ENCODE peak calls at places on chromosomes 1 and 21, in six cellular contexts. D is adrenal gland, I is progenitor cell of endocrine pancreas, Z is A549, U is heart right ventricle, F is BJ. J is an unnamed sample.

GRCh38 chr1:7650801-7651200 is 120.3 kb upstream of the VAMP3 start:
- DNase-seq in I (no peak), D (no peak), Z (no peak), U (no peak), F (no peak), J (no peak)

GRCh38 chr1:81424056-81424455 is 376.7 kb upstream of the ADGRL2 start:
- DNase-seq in Z (no peak), U (no peak), D (no peak), F (no peak), I (no peak), J (no peak)

GRCh38 chr1:74246266-74246665 is 11.1 kb downstream of the TNNI3K start:
- DNase-seq in F (no peak), Z (no peak), U (no peak), D (no peak), I (no peak), J (no peak)

GRCh38 chr1:184622136-184622823 is 132.4 kb downstream of the EDEM3 start:
- DNase-seq in F (peak), D (peak), U (peak), I (no peak), Z (peak), J (no peak)

GRCh38 chr1:186655877-186656276 is 24.3 kb downstream of the PTGS2 start:
- DNase-seq in I (no peak), F (no peak), D (no peak), U (no peak), Z (no peak), J (peak)

GRCh38 chr21:43001316-43001715 is 27.0 kb downstream of the PKNOX1 start:
- DNase-seq in I (no peak), D (peak), U (no peak), F (no peak), Z (no peak), J (no peak)

GRCh38 chr1:184143449-184143848 is 91.9 kb downstream of the TSEN15 start:
- DNase-seq in I (no peak), F (no peak), Z (no peak), U (no peak), D (no peak), J (no peak)

GRCh38 chr1:155062702-155063411 is 683 bp upstream of the EFNA4 start:
- DNase-seq in U (peak), I (peak), Z (peak), D (peak), F (no peak), J (peak)

GRCh38 chr1:68961143-68961542 is 464.3 kb upstream of the DEPDC1 start:
- DNase-seq in Z (no peak), D (no peak), F (no peak), I (no peak), U (no peak), J (no peak)

GRCh38 chr1:25568090-25568833 is 24.9 kb downstream of the LDLRAP1 start:
- DNase-seq in D (peak), U (no peak), Z (no peak), F (peak), I (no peak), J (no peak)

DNA sequence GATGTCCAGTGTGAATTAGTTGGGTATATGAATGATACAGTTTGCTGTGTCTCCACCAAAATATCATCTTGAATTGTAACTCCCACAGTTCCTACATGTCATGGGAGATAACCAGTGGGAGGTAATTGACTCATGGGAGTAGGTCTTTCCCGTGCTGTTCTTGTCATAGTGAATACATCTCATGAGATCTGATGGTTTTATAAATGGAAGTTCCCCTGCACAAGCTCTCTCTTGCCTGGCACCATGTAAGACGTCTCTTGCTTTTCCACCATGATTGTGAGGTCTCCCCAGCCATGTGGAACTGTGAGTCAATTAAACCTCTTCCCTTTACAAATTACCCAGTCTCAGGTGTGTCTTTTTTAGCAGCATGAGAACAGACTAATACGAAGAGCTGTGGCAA is 223.0 kb downstream of the AJAP1 start:
- DNase-seq in U (no peak), F (no peak), D (no peak), Z (no peak), I (no peak), J (no peak)
- TF ChIP-seq CTCF in U (no peak), F (no peak), D (no peak), Z (no peak), I (no peak), J (no peak)

DNA sequence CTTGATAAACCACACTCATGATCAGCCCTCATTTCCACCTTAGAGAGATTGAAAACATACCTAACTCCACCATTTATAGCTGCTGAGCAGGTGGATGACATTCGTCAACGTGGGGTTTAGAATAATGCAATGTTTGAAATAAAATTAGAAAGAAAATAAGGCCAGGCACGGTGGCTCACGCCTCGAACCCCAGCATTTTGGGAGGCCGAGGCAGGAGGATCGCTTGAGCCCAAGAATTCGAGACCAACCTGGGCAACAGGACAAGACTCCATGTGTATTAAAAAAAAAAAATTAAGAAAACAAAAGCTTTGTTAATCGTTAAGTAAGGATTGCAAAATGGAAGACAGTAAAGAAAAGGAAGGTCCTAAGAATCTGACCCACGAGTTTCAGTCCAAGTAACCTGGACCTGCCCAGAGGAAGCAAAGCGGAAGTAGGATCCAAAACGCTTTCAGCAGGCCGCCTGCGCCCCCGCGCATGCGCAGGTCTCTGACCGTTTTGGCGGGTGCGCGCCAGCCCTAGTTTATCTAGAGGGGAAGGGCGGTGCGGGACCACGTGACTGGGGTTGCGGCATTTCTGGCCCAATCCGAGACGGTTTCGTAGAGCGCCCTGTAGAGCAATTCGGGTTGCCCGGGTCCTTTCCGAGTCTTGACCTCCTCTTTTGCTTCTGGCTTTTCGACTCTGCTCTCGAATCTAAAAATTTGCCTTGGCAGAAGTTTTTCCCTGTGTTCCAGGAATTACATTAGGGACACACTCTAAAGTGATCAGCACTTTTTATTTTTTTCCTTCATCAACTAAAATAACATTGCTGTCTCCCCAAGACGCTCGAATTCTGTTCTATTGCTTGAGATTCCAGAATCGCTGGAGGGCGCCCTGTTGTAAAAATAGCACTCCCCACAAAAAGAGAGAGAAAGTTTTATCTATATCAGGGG is 22.5 kb downstream of the ANP32E start:
- DNase-seq in I (peak), U (peak), Z (peak), D (peak), F (peak), J (peak)
- TF ChIP-seq CTCF in I (peak), U (peak), Z (peak), D (no peak), F (peak), J (no peak)

GRCh38 chr1:245290836-245291235 is 136.1 kb downstream of the KIF26B start:
- DNase-seq in U (no peak), F (no peak), I (no peak), Z (no peak), D (no peak), J (no peak)

GRCh38 chr1:245283001-245283400 is 128.2 kb downstream of the KIF26B start:
- DNase-seq in D (no peak), U (no peak), Z (no peak), F (no peak), I (no peak), J (no peak)

GRCh38 chr1:245288796-245289195 is 134.0 kb downstream of the KIF26B start:
- DNase-seq in I (no peak), D (no peak), U (no peak), Z (no peak), F (no peak), J (no peak)

GRCh38 chr1:245279346-245279745 is 124.6 kb downstream of the KIF26B start:
- DNase-seq in Z (no peak), F (no peak), D (no peak), I (no peak), U (no peak), J (no peak)

DNA sequence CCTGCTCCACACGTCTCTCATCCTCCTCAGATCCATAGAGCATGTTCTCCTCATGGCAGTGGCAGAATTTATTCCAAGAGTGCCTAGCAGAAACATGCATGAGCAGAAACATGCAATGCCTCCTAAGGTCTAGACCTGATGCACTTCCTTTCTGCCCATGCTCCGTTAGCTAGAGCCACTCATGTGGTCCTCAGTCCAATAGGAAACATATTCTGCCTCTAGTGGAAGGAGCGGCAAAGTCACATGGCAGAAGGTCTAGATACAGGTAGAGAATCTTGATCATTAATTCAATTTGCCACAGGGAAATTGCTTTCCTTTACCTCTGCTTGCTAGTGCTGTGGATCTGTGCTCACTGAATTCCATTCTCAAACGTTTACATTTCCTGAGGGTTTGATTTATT is 130.4 kb downstream of the KIF26B start:
- DNase-seq in Z (no peak), I (no peak), F (no peak), D (no peak), U (no peak), J (no peak)
- TF ChIP-seq CTCF in Z (no peak), I (no peak), F (no peak), D (no peak), U (no peak), J (no peak)

GRCh38 chr1:109199710-109200109 is 14.0 kb upstream of the SARS1 start:
- DNase-seq in F (no peak), D (no peak), Z (no peak), U (no peak), I (no peak), J (peak)

GRCh38 chr1:109198043-109198695 is 15.5 kb upstream of the SARS1 start:
- DNase-seq in F (peak), Z (peak), D (peak), U (no peak), I (no peak), J (no peak)

GRCh38 chr1:109204484-109204883 is 9.2 kb upstream of the SARS1 start:
- DNase-seq in U (no peak), D (no peak), I (no peak), F (no peak), Z (no peak), J (no peak)

GRCh38 chr1:109198745-109199144 is 15.0 kb upstream of the SARS1 start:
- DNase-seq in Z (no peak), U (no peak), I (no peak), D (peak), F (no peak), J (no peak)

DNA sequence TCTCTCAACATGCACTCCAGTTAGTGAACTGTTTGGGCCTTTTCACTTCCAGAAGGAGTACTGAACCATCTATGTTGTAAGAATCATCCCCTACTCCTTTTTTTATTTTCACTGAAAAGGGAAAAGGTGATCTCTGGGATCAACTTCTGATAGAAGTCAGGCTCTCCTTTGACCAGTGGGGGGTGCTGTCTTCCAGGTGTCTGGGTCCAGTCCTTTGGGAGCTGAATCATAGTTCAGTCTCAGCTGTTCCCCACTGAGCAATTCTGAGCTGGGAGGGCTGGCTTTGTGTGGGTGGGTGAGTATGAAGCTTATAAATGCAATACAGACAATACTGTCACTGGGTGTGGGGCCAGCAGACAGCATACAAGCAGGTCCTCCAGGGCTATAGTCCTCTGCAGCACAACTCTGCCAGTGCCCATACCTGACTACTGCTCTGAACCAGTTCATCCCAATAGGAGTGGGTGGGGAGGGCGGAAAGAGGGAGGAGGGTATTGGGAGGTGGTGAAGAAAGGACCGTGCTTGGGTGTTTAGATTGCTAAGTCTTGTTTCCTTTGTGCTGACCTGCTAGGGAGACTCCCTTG is 12.5 kb upstream of the SARS1 start:
- DNase-seq in D (peak), U (no peak), Z (peak), F (peak), I (no peak), J (peak)
- TF ChIP-seq CTCF in D (peak), U (peak), Z (peak), F (peak), I (peak), J (peak)

GRCh38 chr21:37118187-37118826 is 45.3 kb downstream of the TTC3 start:
- DNase-seq in Z (no peak), F (no peak), U (no peak), I (no peak), D (no peak), J (no peak)

GRCh38 chr21:37117204-37117603 is 44.1 kb downstream of the TTC3 start:
- DNase-seq in Z (no peak), U (no peak), I (no peak), F (no peak), D (no peak), J (no peak)

DNA sequence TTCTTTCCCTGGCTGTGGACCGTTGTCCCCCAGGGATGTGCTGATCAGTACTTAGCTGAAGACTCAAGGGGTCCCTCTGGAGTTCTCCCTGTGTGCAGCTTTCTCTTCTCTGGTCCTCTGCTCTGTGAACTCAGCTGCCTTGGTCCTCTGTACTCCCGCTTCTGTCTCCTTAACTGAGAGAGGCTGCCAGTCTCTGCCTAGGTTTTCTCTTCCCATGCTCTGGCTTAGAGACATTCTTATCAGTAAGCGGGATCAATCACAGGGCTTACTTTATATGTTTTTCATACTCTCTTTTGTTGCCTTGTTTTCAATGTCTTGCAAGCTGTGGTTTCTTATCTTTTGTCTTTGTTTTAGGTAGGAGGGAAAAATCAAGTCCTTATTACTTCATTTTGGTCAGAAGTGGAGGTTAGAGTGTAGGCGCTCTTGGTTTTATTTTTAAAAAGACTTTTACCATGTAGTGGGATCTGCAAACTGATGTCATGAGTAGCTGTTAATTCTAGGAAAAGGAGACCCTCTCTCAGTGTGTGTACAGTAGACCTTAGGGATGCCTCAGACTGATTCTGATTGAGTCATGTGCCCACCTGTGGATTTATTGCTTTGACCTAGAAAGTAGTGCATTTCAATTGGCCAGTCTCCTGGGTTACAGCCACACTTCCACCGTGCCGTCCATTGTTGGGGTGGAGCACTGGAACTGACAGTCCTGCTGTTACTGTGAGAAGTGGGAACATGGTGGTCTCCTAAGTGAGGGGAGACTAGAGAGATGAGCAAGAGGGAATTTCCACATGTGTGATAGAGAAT is 46.6 kb downstream of the TTC3 start:
- DNase-seq in Z (no peak), I (no peak), U (no peak), D (no peak), F (no peak), J (no peak)
- TF ChIP-seq CTCF in Z (no peak), I (no peak), U (no peak), D (no peak), F (no peak), J (no peak)

GRCh38 chr1:151549199-151549598 is 9.1 kb downstream of the TUFT1 start:
- DNase-seq in F (no peak), U (no peak), Z (no peak), I (no peak), D (no peak), J (no peak)

GRCh38 chr1:151547900-151548230 is 7.8 kb downstream of the TUFT1 start:
- DNase-seq in I (no peak), F (no peak), U (no peak), D (no peak), Z (no peak), J (no peak)

GRCh38 chr1:151556052-151556451 is 15.9 kb downstream of the TUFT1 start:
- DNase-seq in Z (no peak), D (no peak), U (no peak), I (no peak), F (no peak), J (no peak)

GRCh38 chr1:151553659-151554058 is 13.6 kb downstream of the TUFT1 start:
- DNase-seq in F (no peak), Z (no peak), D (no peak), I (no peak), U (no peak), J (no peak)
- TF ChIP-seq CTCF in F (no peak), Z (no peak), D (no peak), I (no peak), U (no peak), J (no peak)

GRCh38 chr1:92315766-92316413 is 17.0 kb downstream of the RPAP2 start:
- DNase-seq in F (no peak), Z (no peak), I (no peak), U (no peak), D (no peak), J (no peak)
- TF ChIP-seq CTCF in F (no peak), Z (no peak), I (no peak), U (no peak), D (no peak), J (no peak)

GRCh38 chr1:19405761-19406481 is 79.4 kb downstream of the CAPZB start:
- DNase-seq in D (no peak), U (no peak), Z (no peak), F (no peak), I (no peak), J (no peak)

GRCh38 chr1:19406680-19407079 is 78.7 kb downstream of the CAPZB start:
- DNase-seq in F (no peak), U (no peak), I (no peak), D (no peak), Z (no peak), J (no peak)

GRCh38 chr1:19403256-19403655 is 82.1 kb downstream of the CAPZB start:
- DNase-seq in I (no peak), U (no peak), F (no peak), Z (no peak), D (no peak), J (no peak)

GRCh38 chr1:19404748-19405147 is 80.6 kb downstream of the CAPZB start:
- DNase-seq in I (no peak), U (no peak), Z (no peak), F (no peak), D (no peak), J (no peak)

GRCh38 chr1:19405195-19405760 is 80.1 kb downstream of the CAPZB start:
- DNase-seq in I (no peak), F (no peak), U (no peak), D (no peak), Z (no peak), J (no peak)
- TF ChIP-seq CTCF in I (peak), F (peak), U (peak), D (peak), Z (no peak), J (no peak)

DNA sequence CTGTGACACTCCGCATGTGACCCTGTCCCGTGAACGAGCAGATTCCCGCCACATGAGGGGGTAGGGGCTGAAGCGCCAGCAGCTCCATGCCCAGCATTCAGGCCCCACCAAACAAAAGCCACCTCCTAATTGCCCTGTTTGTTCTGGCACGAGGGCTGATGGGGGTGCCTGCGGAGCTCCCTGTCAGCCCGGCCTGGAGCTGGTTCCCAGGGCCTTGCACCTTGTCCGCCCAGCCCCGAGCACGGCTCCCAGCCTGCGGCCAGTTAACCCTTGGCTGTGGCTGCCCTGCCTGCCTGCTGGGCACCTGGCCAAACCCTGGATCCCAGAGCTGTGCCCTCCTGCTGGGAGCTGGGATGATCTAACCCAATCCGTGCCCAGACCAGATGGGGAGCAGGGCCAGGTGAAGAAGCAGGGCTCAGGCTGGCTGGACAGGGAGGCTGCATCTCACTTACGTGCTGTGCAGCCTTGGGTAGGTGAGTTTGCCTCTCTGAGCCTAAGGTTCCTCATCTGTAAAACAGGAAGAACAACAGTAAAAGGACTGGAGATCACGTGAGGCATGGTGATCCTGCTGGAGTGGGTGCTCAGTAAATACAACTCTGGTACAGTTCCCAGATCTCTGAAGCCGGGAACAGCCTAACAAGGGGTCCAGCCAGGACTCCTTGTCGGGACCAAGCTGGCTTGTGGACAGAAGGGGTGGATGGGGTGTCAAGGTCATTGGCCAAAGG is 110.9 kb upstream of the IFFO2 start:
- DNase-seq in I (peak), U (no peak), F (no peak), Z (peak), D (no peak), J (no peak)
- TF ChIP-seq CTCF in I (peak), U (no peak), F (no peak), Z (no peak), D (no peak), J (no peak)

J was measured in GM12865.